ENCODE peak calls at places on chromosome 16, in ten cellular contexts. Q is IMR-90; L is CD8-positive, alpha-beta T cell; Y is SK-N-SH; F is A549; H is fibroblast of lung; V is upper lobe of left lung; T is hepatocyte; N is HCT116; O is esophagus squamous epithelium. I is an unnamed sample.
A peak's percentile ranks its signal among the peaks of the same experiment; 100 is the strongest.

GRCh38 chr16:55641430-55642056 is 14.2 kb upstream of the SLC6A2 start:
- DNase-seq in O (no peak), Y (no peak), Q (peak; percentile 51), L (no peak), V (no peak), N (no peak), H (peak; percentile 33), T (no peak), F (no peak), I (no peak)

GRCh38 chr16:58280846-58281301 is 14.0 kb downstream of the PRSS54 start:
- DNase-seq in N (no peak), F (no peak), Y (no peak), Q (no peak), T (no peak), O (no peak), L (no peak), H (no peak), V (no peak), I (no peak)

GRCh38 chr16:8346291-8346690 is 244.0 kb downstream of the TMEM114 start:
- DNase-seq in Q (no peak), H (no peak), Y (no peak), T (peak; percentile 51), F (no peak), L (no peak), N (no peak), V (no peak), O (no peak), I (no peak)

GRCh38 chr16:71287903-71288302 is 1.3 kb downstream of the CMTR2 start:
- DNase-seq in H (no peak), T (peak; percentile 26), V (no peak), F (no peak), N (no peak), Y (no peak), L (no peak), O (no peak), Q (no peak), I (no peak)

GRCh38 chr16:2610781-2611498 is 71.4 kb upstream of the KCTD5 start:
- DNase-seq in T (no peak), N (no peak), Q (no peak), L (no peak), F (no peak), V (no peak), O (no peak), Y (no peak), H (no peak), I (no peak)

GRCh38 chr16:1691956-1692355 is 13.9 kb downstream of the JPT2 start:
- DNase-seq in Q (peak; percentile 77), L (no peak), V (no peak), N (no peak), O (no peak), T (no peak), F (peak; percentile 82), Y (no peak), H (peak; percentile 45), I (no peak)

GRCh38 chr16:83301966-83302365 is 505.8 kb upstream of the HSBP1 start:
- DNase-seq in F (no peak), O (no peak), Y (no peak), Q (peak; percentile 61), H (peak; percentile 17), L (no peak), N (no peak), V (no peak), T (no peak), I (no peak)

GRCh38 chr16:22721497-22722100 is 92.4 kb upstream of the HS3ST2 start:
- DNase-seq in F (no peak), Q (no peak), O (no peak), N (no peak), H (no peak), L (no peak), T (no peak), Y (peak; percentile 68), V (no peak), I (no peak)

GRCh38 chr16:24846548-24847357 is 990 bp downstream of the SLC5A11 start:
- DNase-seq in Y (no peak), V (no peak), T (peak; percentile 33), H (no peak), L (no peak), O (no peak), Q (no peak), F (no peak), N (no peak), I (no peak)

GRCh38 chr16:30567160-30567990 is 4.1 kb downstream of the ZNF688 start:
- DNase-seq in Y (no peak), V (no peak), F (no peak), N (no peak), H (no peak), O (no peak), L (no peak), T (no peak), Q (peak; percentile 27), I (no peak)

GRCh38 chr16:16095646-16096045 is 127.6 kb downstream of the ABCC6 start:
- DNase-seq in L (no peak), N (no peak), T (no peak), V (no peak), O (no peak), F (no peak), Y (no peak), Q (peak; percentile 68), H (no peak), I (no peak)
- H3K27ac ChIP-seq in L (no peak overlapping the region), N (no peak overlapping the region), T (no peak overlapping the region), V (peak overlapping the region; percentile 22), O (peak overlapping the region; percentile 79), F (peak overlapping the region; percentile 56), Y (no peak overlapping the region), Q (peak overlapping the region; percentile 77), H (peak overlapping the region; percentile 54), I (no peak overlapping the region)

GRCh38 chr16:56960681-56961281 is 969 bp upstream of the CETP start:
- DNase-seq in V (no peak), F (no peak), Y (no peak), L (no peak), T (no peak), O (no peak), N (no peak), Q (peak; percentile 51), H (no peak), I (no peak)

GRCh38 chr16:56953006-56953405 is 8.7 kb upstream of the CETP start:
- DNase-seq in Y (no peak), L (no peak), H (no peak), V (no peak), O (no peak), N (no peak), Q (no peak), T (no peak), F (no peak), I (no peak)

GRCh38 chr16:56961386-56961785 is 364 bp upstream of the CETP start:
- DNase-seq in L (no peak), F (no peak), N (no peak), Q (peak; percentile 25), V (no peak), O (no peak), Y (no peak), H (peak; percentile 69), T (no peak), I (no peak)

GRCh38 chr16:56956076-56956475 is 5.7 kb upstream of the CETP start:
- DNase-seq in Y (no peak), L (no peak), H (no peak), V (no peak), T (no peak), O (no peak), Q (no peak), F (no peak), N (no peak), I (no peak)

GRCh38 chr16:56956756-56957155 is 5.0 kb upstream of the CETP start:
- DNase-seq in O (no peak), T (no peak), Y (no peak), V (no peak), N (no peak), F (no peak), Q (no peak), L (no peak), H (no peak), I (no peak)
- TF ChIP-seq CTCF in O (no peak), T (no peak), Y (no peak), V (no peak), N (no peak), F (no peak), Q (peak; percentile 19), L (no peak), H (no peak), I (no peak)

DNA sequence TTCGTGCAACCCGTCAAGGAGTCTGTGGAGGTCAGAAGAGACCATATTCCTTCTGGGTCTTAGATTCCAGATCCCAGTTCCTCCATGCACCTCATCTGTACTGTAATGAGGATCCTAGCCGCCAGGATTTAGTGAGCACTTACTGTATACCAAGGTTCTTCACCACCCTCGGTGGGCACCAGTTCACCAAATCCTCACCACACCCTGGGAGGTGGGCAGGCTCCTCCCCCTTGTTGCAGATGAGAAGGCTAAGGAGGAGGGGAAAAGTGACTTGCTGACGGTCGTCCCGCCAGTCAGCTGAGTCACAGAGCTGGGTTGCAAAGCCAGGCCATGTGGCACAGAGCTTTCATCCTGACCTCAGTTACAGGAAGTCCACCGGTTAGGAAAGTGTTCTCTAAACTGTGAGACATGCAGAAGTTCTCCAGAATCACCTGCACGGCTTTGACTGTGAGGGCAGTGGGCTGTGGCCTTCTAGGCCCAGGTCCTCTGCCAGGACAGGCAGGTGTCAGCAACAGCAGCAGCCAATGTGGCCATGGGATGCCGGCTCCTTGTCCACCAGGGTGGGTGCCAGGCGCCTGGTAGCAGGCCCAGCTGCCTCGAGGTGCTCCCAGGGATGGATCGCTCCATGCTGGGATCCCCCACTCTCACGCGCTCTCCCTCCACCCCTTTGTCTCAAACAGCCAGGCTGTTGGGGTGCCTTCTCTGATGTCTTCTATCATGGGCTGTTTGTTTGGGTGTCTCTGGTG is 240.3 kb upstream of the GSE1 start:
- DNase-seq in F (no peak), Y (no peak), V (peak; percentile 50), Q (peak; percentile 85), H (peak; percentile 63), T (peak; percentile 67), O (no peak), N (no peak), L (no peak), I (peak; percentile 31)
- H3K4me1 ChIP-seq in F (peaks cover 17% of the 10 kb centered on the region), Y (peaks cover 25% of the 10 kb centered on the region), V (peaks cover 29% of the 10 kb centered on the region), Q (peaks cover 25% of the 10 kb centered on the region), H (peaks cover 19% of the 10 kb centered on the region), T (peaks cover 25% of the 10 kb centered on the region), O (peaks cover 48% of the 10 kb centered on the region), N (peaks cover 16% of the 10 kb centered on the region), L (no peaks in the 10 kb centered on the region), I (peaks cover 15% of the 10 kb centered on the region)

GRCh38 chr16:28974437-28975157 is at the start of gene SPNS1:
- DNase-seq in H (peak; percentile 98), L (peak; percentile 90), F (peak; percentile 97), V (peak; percentile 97), Q (peak; percentile 97), Y (peak; percentile 99), T (peak; percentile 99), O (peak; percentile 89), N (peak; percentile 92), I (peak; percentile 97)

GRCh38 chr16:28977703-28978641 is 3.4 kb downstream of the SPNS1 start:
- DNase-seq in O (no peak), N (no peak), Y (no peak), F (peak; percentile 25), H (no peak), V (no peak), Q (no peak), T (peak; percentile 50), L (no peak), I (no peak)

GRCh38 chr16:28974007-28974436 is 556 bp upstream of the SPNS1 start:
- DNase-seq in N (peak; percentile 23), H (peak; percentile 74), F (peak; percentile 75), O (no peak), Q (peak; percentile 65), V (no peak), L (no peak), T (peak; percentile 88), Y (peak; percentile 78), I (no peak)

GRCh38 chr16:28980929-28981328 is 3.9 kb upstream of the LAT start:
- DNase-seq in Y (no peak), O (no peak), V (no peak), T (no peak), Q (no peak), F (no peak), N (no peak), H (no peak), L (no peak), I (no peak)

GRCh38 chr16:28975158-28975603 is 603 bp downstream of the SPNS1 start:
- DNase-seq in T (no peak), Q (no peak), O (no peak), H (no peak), V (peak; percentile 85), N (no peak), Y (no peak), L (no peak), F (no peak), I (no peak)
- H3K27ac ChIP-seq in T (peak overlapping the region; percentile 14), Q (peak overlapping the region; percentile 76), O (peak overlapping the region; percentile 82), H (peak overlapping the region; percentile 90), V (peak overlapping the region; percentile 77), N (peak overlapping the region; percentile 34), Y (no peak overlapping the region), L (peak overlapping the region; percentile 55), F (peak overlapping the region; percentile 87), I (peak overlapping the region; percentile 86)

I was measured in gastrocnemius medialis.